ENCODE peak calls at places on chromosomes 3 and 15, in seven cellular contexts. One of them, this sample, is unnamed.

GRCh38 chr15:89150762-89151305 is 62.6 kb downstream of the ABHD2 start:
- DNase-seq in KBM-7: peak; percentile 47
- DNase-seq in foreskin fibroblast: no peak
- DNase-seq in activated T-cell treated with anti-CD3 and anti-CD28 coated beads, Interleukin-2, amount 50 U/mL, for 1 hour: no peak
- DNase-seq in right cardiac atrium: no peak
- DNase-seq in activated CD8-positive, alpha-beta memory T cell treated with anti-CD3 and anti-CD28 coated beads for 48 hours: no peak
- DNase-seq in HuH-7: peak; percentile 39
- DNase-seq in this sample: no peak

GRCh38 chr3:156973954-156974353 is 147.8 kb downstream of the LEKR1 start:
- DNase-seq in KBM-7: no peak
- DNase-seq in foreskin fibroblast: no peak
- DNase-seq in HuH-7: no peak
- DNase-seq in right cardiac atrium: no peak
- DNase-seq in activated CD8-positive, alpha-beta memory T cell treated with anti-CD3 and anti-CD28 coated beads for 48 hours: no peak
- DNase-seq in activated T-cell treated with anti-CD3 and anti-CD28 coated beads, Interleukin-2, amount 50 U/mL, for 1 hour: no peak
- DNase-seq in this sample: no peak

GRCh38 chr3:186386883-186387560 is 25.0 kb upstream of the DGKG start:
- DNase-seq in activated CD8-positive, alpha-beta memory T cell treated with anti-CD3 and anti-CD28 coated beads for 48 hours: no peak
- DNase-seq in right cardiac atrium: no peak
- DNase-seq in foreskin fibroblast: no peak
- DNase-seq in activated T-cell treated with anti-CD3 and anti-CD28 coated beads, Interleukin-2, amount 50 U/mL, for 1 hour: no peak
- DNase-seq in KBM-7: no peak
- DNase-seq in HuH-7: no peak
- DNase-seq in this sample: no peak

GRCh38 chr3:192636517-192637444 is 90.6 kb downstream of the FGF12 start:
- DNase-seq in HuH-7: no peak
- DNase-seq in foreskin fibroblast: no peak
- DNase-seq in right cardiac atrium: peak; percentile 60
- DNase-seq in activated CD8-positive, alpha-beta memory T cell treated with anti-CD3 and anti-CD28 coated beads for 48 hours: no peak
- DNase-seq in activated T-cell treated with anti-CD3 and anti-CD28 coated beads, Interleukin-2, amount 50 U/mL, for 1 hour: no peak
- DNase-seq in KBM-7: no peak
- DNase-seq in this sample: no peak

GRCh38 chr15:68578960-68579935 is at the start of gene CORO2B:
- DNase-seq in activated CD8-positive, alpha-beta memory T cell treated with anti-CD3 and anti-CD28 coated beads for 48 hours: no peak
- DNase-seq in foreskin fibroblast: peak; percentile 45
- DNase-seq in activated T-cell treated with anti-CD3 and anti-CD28 coated beads, Interleukin-2, amount 50 U/mL, for 1 hour: no peak
- DNase-seq in right cardiac atrium: peak; percentile 88
- DNase-seq in KBM-7: peak; percentile 25
- DNase-seq in HuH-7: no peak
- DNase-seq in this sample: peak; percentile 48

GRCh38 chr15:77557178-77557960 is 75.3 kb downstream of the LINGO1 start:
- DNase-seq in foreskin fibroblast: no peak
- DNase-seq in activated CD8-positive, alpha-beta memory T cell treated with anti-CD3 and anti-CD28 coated beads for 48 hours: no peak
- DNase-seq in HuH-7: no peak
- DNase-seq in right cardiac atrium: peak; percentile 72
- DNase-seq in activated T-cell treated with anti-CD3 and anti-CD28 coated beads, Interleukin-2, amount 50 U/mL, for 1 hour: no peak
- DNase-seq in KBM-7: no peak
- DNase-seq in this sample: no peak

GRCh38 chr3:147008886-147009285 is 397.5 kb downstream of the ZIC4 start:
- DNase-seq in HuH-7: no peak
- DNase-seq in right cardiac atrium: no peak
- DNase-seq in activated CD8-positive, alpha-beta memory T cell treated with anti-CD3 and anti-CD28 coated beads for 48 hours: no peak
- DNase-seq in KBM-7: no peak
- DNase-seq in activated T-cell treated with anti-CD3 and anti-CD28 coated beads, Interleukin-2, amount 50 U/mL, for 1 hour: no peak
- DNase-seq in foreskin fibroblast: peak; percentile 39
- DNase-seq in this sample: peak; percentile 72

GRCh38 chr15:64739216-64739976 is 36.0 kb downstream of the RBPMS2 start:
- DNase-seq in HuH-7: no peak
- DNase-seq in activated T-cell treated with anti-CD3 and anti-CD28 coated beads, Interleukin-2, amount 50 U/mL, for 1 hour: no peak
- DNase-seq in foreskin fibroblast: no peak
- DNase-seq in right cardiac atrium: peak; percentile 61
- DNase-seq in KBM-7: no peak
- DNase-seq in activated CD8-positive, alpha-beta memory T cell treated with anti-CD3 and anti-CD28 coated beads for 48 hours: no peak
- DNase-seq in this sample: no peak

GRCh38 chr3:140630366-140630765 is 47.5 kb upstream of the TRIM42 start:
- DNase-seq in foreskin fibroblast: no peak
- DNase-seq in activated T-cell treated with anti-CD3 and anti-CD28 coated beads, Interleukin-2, amount 50 U/mL, for 1 hour: no peak
- DNase-seq in KBM-7: no peak
- DNase-seq in HuH-7: no peak
- DNase-seq in right cardiac atrium: no peak
- DNase-seq in activated CD8-positive, alpha-beta memory T cell treated with anti-CD3 and anti-CD28 coated beads for 48 hours: no peak
- DNase-seq in this sample: no peak

GRCh38 chr3:56917337-56917697 is 115.6 kb upstream of the ARHGEF3 start:
- DNase-seq in activated CD8-positive, alpha-beta memory T cell treated with anti-CD3 and anti-CD28 coated beads for 48 hours: no peak
- DNase-seq in HuH-7: no peak
- DNase-seq in activated T-cell treated with anti-CD3 and anti-CD28 coated beads, Interleukin-2, amount 50 U/mL, for 1 hour: no peak
- DNase-seq in KBM-7: no peak
- DNase-seq in foreskin fibroblast: no peak
- DNase-seq in right cardiac atrium: no peak
- DNase-seq in this sample: no peak

GRCh38 chr15:98884894-98885293 is 122.7 kb downstream of the PGPEP1L start:
- DNase-seq in HuH-7: no peak
- DNase-seq in activated CD8-positive, alpha-beta memory T cell treated with anti-CD3 and anti-CD28 coated beads for 48 hours: no peak
- DNase-seq in KBM-7: no peak
- DNase-seq in foreskin fibroblast: no peak
- DNase-seq in activated T-cell treated with anti-CD3 and anti-CD28 coated beads, Interleukin-2, amount 50 U/mL, for 1 hour: no peak
- DNase-seq in right cardiac atrium: no peak
- DNase-seq in this sample: no peak

GRCh38 chr3:45664558-45664957 is 24.6 kb upstream of the SACM1L start:
- DNase-seq in right cardiac atrium: peak; percentile 76
- DNase-seq in HuH-7: no peak
- DNase-seq in activated CD8-positive, alpha-beta memory T cell treated with anti-CD3 and anti-CD28 coated beads for 48 hours: no peak
- DNase-seq in foreskin fibroblast: no peak
- DNase-seq in activated T-cell treated with anti-CD3 and anti-CD28 coated beads, Interleukin-2, amount 50 U/mL, for 1 hour: peak; percentile 75
- DNase-seq in KBM-7: peak; percentile 31
- DNase-seq in this sample: no peak

GRCh38 chr15:63775303-63775702 is 58.4 kb downstream of the HERC1 start:
- DNase-seq in activated CD8-positive, alpha-beta memory T cell treated with anti-CD3 and anti-CD28 coated beads for 48 hours: no peak
- DNase-seq in KBM-7: no peak
- DNase-seq in right cardiac atrium: no peak
- DNase-seq in activated T-cell treated with anti-CD3 and anti-CD28 coated beads, Interleukin-2, amount 50 U/mL, for 1 hour: no peak
- DNase-seq in HuH-7: no peak
- DNase-seq in foreskin fibroblast: no peak
- DNase-seq in this sample: no peak

GRCh38 chr3:73520931-73521461 is 103.7 kb downstream of the PDZRN3 start:
- DNase-seq in KBM-7: no peak
- DNase-seq in activated CD8-positive, alpha-beta memory T cell treated with anti-CD3 and anti-CD28 coated beads for 48 hours: no peak
- DNase-seq in foreskin fibroblast: peak; percentile 43
- DNase-seq in right cardiac atrium: peak; percentile 71
- DNase-seq in activated T-cell treated with anti-CD3 and anti-CD28 coated beads, Interleukin-2, amount 50 U/mL, for 1 hour: no peak
- DNase-seq in HuH-7: no peak
- DNase-seq in this sample: peak; percentile 68

GRCh38 chr15:90911906-90912769 is 9.0 kb downstream of the MAN2A2 start:
- DNase-seq in activated T-cell treated with anti-CD3 and anti-CD28 coated beads, Interleukin-2, amount 50 U/mL, for 1 hour: no peak
- DNase-seq in KBM-7: no peak
- DNase-seq in HuH-7: no peak
- DNase-seq in right cardiac atrium: peak; percentile 51
- DNase-seq in foreskin fibroblast: no peak
- DNase-seq in activated CD8-positive, alpha-beta memory T cell treated with anti-CD3 and anti-CD28 coated beads for 48 hours: no peak
- DNase-seq in this sample: no peak

GRCh38 chr15:101029971-101030661 is 111.0 kb downstream of the LRRK1 start:
- DNase-seq in right cardiac atrium: peak; percentile 14
- DNase-seq in activated T-cell treated with anti-CD3 and anti-CD28 coated beads, Interleukin-2, amount 50 U/mL, for 1 hour: no peak
- DNase-seq in activated CD8-positive, alpha-beta memory T cell treated with anti-CD3 and anti-CD28 coated beads for 48 hours: no peak
- DNase-seq in foreskin fibroblast: no peak
- DNase-seq in HuH-7: no peak
- DNase-seq in KBM-7: no peak
- DNase-seq in this sample: no peak

GRCh38 chr15:57312323-57313133 is 63.8 kb upstream of the CGNL1 start:
- DNase-seq in KBM-7: no peak
- DNase-seq in activated T-cell treated with anti-CD3 and anti-CD28 coated beads, Interleukin-2, amount 50 U/mL, for 1 hour: no peak
- DNase-seq in HuH-7: peak; percentile 80
- DNase-seq in foreskin fibroblast: no peak
- DNase-seq in activated CD8-positive, alpha-beta memory T cell treated with anti-CD3 and anti-CD28 coated beads for 48 hours: no peak
- DNase-seq in right cardiac atrium: peak; percentile 55
- DNase-seq in this sample: no peak

GRCh38 chr3:174125267-174125844 is 727.8 kb downstream of the NLGN1 start:
- DNase-seq in KBM-7: peak; percentile 24
- DNase-seq in activated T-cell treated with anti-CD3 and anti-CD28 coated beads, Interleukin-2, amount 50 U/mL, for 1 hour: no peak
- DNase-seq in right cardiac atrium: no peak
- DNase-seq in foreskin fibroblast: peak; percentile 20
- DNase-seq in HuH-7: peak; percentile 2
- DNase-seq in activated CD8-positive, alpha-beta memory T cell treated with anti-CD3 and anti-CD28 coated beads for 48 hours: no peak
- DNase-seq in this sample: peak; percentile 45

GRCh38 chr15:62566248-62566647 is 401.2 kb upstream of the C2CD4B start:
- DNase-seq in right cardiac atrium: no peak
- DNase-seq in HuH-7: no peak
- DNase-seq in foreskin fibroblast: no peak
- DNase-seq in activated T-cell treated with anti-CD3 and anti-CD28 coated beads, Interleukin-2, amount 50 U/mL, for 1 hour: no peak
- DNase-seq in activated CD8-positive, alpha-beta memory T cell treated with anti-CD3 and anti-CD28 coated beads for 48 hours: no peak
- DNase-seq in KBM-7: no peak
- DNase-seq in this sample: no peak